ENCODE peak calls at places on chromosomes 16 and 17, in seven cellular contexts. T is mesenchymal stem cell; C is K562; Y is stimulated activated CD4-positive, alpha-beta T cell treated with anti-CD3 and anti-CD28 coated beads, Interleukin-1b, Interleukin-23, amount 100 ng/mL, for 24 hours; B is NCI-H460; W is NK-92 treated with Interleukin-12 subunit alpha and Interleukin-12 subunit beta, amount 100 ng/mL, for 24 hours; L is left colon. Q is an unnamed sample.

GRCh38 chr17:1005361-1005946 is 8.5 kb downstream of the TIMM22 start:
- DNase-seq in L (peak; percentile 48), T (no peak), C (no peak), B (no peak), W (no peak), Y (no peak), Q (peak; percentile 29)

GRCh38 chr16:66378739-66379570 is 12.5 kb downstream of the CDH5 start:
- DNase-seq in L (no peak), Y (no peak), B (no peak), C (no peak), T (peak; percentile 11), W (no peak), Q (peak; percentile 27)

GRCh38 chr16:23640669-23640958 is 496 bp downstream of the PALB2 start:
- DNase-seq in W (no peak), T (no peak), L (no peak), Y (peak; percentile 1), C (no peak), B (no peak), Q (peak; percentile 1)

GRCh38 chr16:14658063-14658462 is 25.3 kb downstream of the BFAR start:
- DNase-seq in L (peak; percentile 60), W (no peak), Y (no peak), B (no peak), T (no peak), C (no peak), Q (peak; percentile 9)

GRCh38 chr16:48014349-48015135 is 141.3 kb downstream of the ABCC12 start:
- DNase-seq in T (peak; percentile 36), C (no peak), Y (no peak), L (no peak), W (no peak), B (no peak), Q (peak; percentile 92)

GRCh38 chr17:68540981-68541380 is 28.8 kb downstream of the PRKAR1A start:
- DNase-seq in C (no peak), W (no peak), Y (no peak), B (no peak), L (no peak), T (no peak), Q (no peak)

GRCh38 chr17:61385869-61386245 is 13.8 kb upstream of the TBX2 start:
- DNase-seq in L (no peak), W (no peak), C (no peak), T (no peak), B (no peak), Y (no peak), Q (no peak)

GRCh38 chr16:1749152-1750117 is 21.9 kb downstream of the NME3 start:
- DNase-seq in T (no peak), Y (no peak), C (no peak), W (no peak), B (no peak), L (no peak), Q (no peak)

GRCh38 chr17:5706835-5707234 is 122.5 kb upstream of the NLRP1 start:
- DNase-seq in B (peak; percentile 5), T (peak; percentile 65), Y (peak; percentile 26), L (peak; percentile 34), C (peak; percentile 51), W (peak; percentile 1), Q (peak; percentile 45)

GRCh38 chr17:15973016-15973415 is 26.5 kb downstream of the ZSWIM7 start:
- DNase-seq in T (no peak), B (no peak), C (no peak), L (no peak), Y (no peak), W (no peak), Q (peak; percentile 45)

GRCh38 chr17:30517786-30518185 is 40.6 kb downstream of the GOSR1 start:
- DNase-seq in L (no peak), Y (no peak), C (no peak), B (no peak), W (no peak), T (peak; percentile 6), Q (peak; percentile 6)

GRCh38 chr16:27377666-27378485 is 24.1 kb upstream of the IL21R start:
- DNase-seq in T (no peak), C (no peak), Y (no peak), B (no peak), W (no peak), L (no peak), Q (no peak)

GRCh38 chr16:89473791-89474414 is 16.5 kb downstream of the ANKRD11 start:
- DNase-seq in L (no peak), T (peak; percentile 69), Y (no peak), C (no peak), B (no peak), W (no peak), Q (peak; percentile 63)

GRCh38 chr17:73137376-73137775 is 27.4 kb upstream of the SSTR2 start:
- DNase-seq in T (no peak), B (no peak), L (no peak), C (no peak), W (no peak), Y (no peak), Q (no peak)

GRCh38 chr17:75822119-75822799 is 21.9 kb downstream of the UNC13D start:
- DNase-seq in C (no peak), W (no peak), Y (no peak), T (no peak), L (peak; percentile 49), B (no peak), Q (no peak)

GRCh38 chr17:48190871-48191270 is 83.3 kb downstream of the SNX11 start:
- DNase-seq in Y (no peak), W (no peak), C (no peak), L (no peak), B (no peak), T (no peak), Q (no peak)

GRCh38 chr17:78923660-78924453 is 1.3 kb downstream of the TIMP2 start:
- DNase-seq in B (no peak), T (no peak), Y (no peak), W (no peak), C (peak; percentile 57), L (peak; percentile 95), Q (peak; percentile 28)

GRCh38 chr17:32239457-32239856 is 26.2 kb upstream of the RHBDL3 start:
- DNase-seq in W (no peak), T (no peak), C (no peak), B (no peak), Y (no peak), L (no peak), Q (no peak)

GRCh38 chr17:78395186-78395585 is 16.7 kb downstream of the PGS1 start:
- DNase-seq in T (no peak), L (no peak), Y (no peak), C (no peak), W (no peak), B (no peak), Q (no peak)

GRCh38 chr17:17712268-17712924 is 31.1 kb downstream of the RAI1 start:
- DNase-seq in L (no peak), C (no peak), W (peak; percentile 47), Y (no peak), B (no peak), T (peak; percentile 100), Q (peak; percentile 59)

GRCh38 chr16:72203401-72203800 is 31.4 kb upstream of the PMFBP1 start:
- DNase-seq in Y (no peak), L (no peak), W (no peak), B (no peak), C (no peak), T (peak; percentile 32), Q (peak; percentile 78)

GRCh38 chr17:57370051-57370581 is 113.8 kb downstream of the MSI2 start:
- DNase-seq in W (no peak), L (no peak), Y (no peak), B (peak; percentile 84), T (peak; percentile 88), C (no peak), Q (peak; percentile 28)

GRCh38 chr17:12790806-12791148 is 1.5 kb downstream of the ARHGAP44 start:
- DNase-seq in B (no peak), Y (no peak), T (no peak), L (no peak), W (no peak), C (no peak), Q (no peak)

Q was measured in RPMI7951.